ENCODE peak calls at places on chromosomes 3 and 15, in six cellular contexts. One of them, this sample, is unnamed.

GRCh38 chr3:185325946-185326791 is 36.8 kb upstream of the MAP3K13 start:
- DNase-seq in H9: no peak
- DNase-seq in IMR-90: no peak
- DNase-seq in H1: no peak
- DNase-seq in neuronal stem cell: no peak
- DNase-seq in trophoblast cell: no peak
- DNase-seq in this sample: no peak

GRCh38 chr3:195221876-195222617 is 48.9 kb downstream of the XXYLT1 start:
- DNase-seq in H1: no peak
- DNase-seq in neuronal stem cell: no peak
- DNase-seq in trophoblast cell: no peak
- DNase-seq in IMR-90: no peak
- DNase-seq in H9: no peak
- DNase-seq in this sample: no peak

GRCh38 chr3:14595561-14595960 is 55.4 kb upstream of the GRIP2 start:
- DNase-seq in neuronal stem cell: no peak
- DNase-seq in IMR-90: no peak
- DNase-seq in H9: no peak
- DNase-seq in trophoblast cell: no peak
- DNase-seq in H1: no peak
- DNase-seq in this sample: no peak

GRCh38 chr3:107752202-107752990 is 229.6 kb downstream of the BBX start:
- DNase-seq in trophoblast cell: peak; percentile 37
- DNase-seq in H1: no peak
- DNase-seq in IMR-90: peak; percentile 41
- DNase-seq in H9: peak; percentile 35
- DNase-seq in neuronal stem cell: no peak
- DNase-seq in this sample: peak; percentile 31

GRCh38 chr3:124995460-124995994 is 60.3 kb downstream of the HEG1 start:
- DNase-seq in neuronal stem cell: peak; percentile 57
- DNase-seq in H1: peak; percentile 29
- DNase-seq in trophoblast cell: peak; percentile 46
- DNase-seq in IMR-90: peak; percentile 48
- DNase-seq in H9: peak; percentile 71
- DNase-seq in this sample: peak; percentile 66

GRCh38 chr15:74857671-74858365 is 14.9 kb upstream of the ULK3 start:
- DNase-seq in H9: no peak
- DNase-seq in H1: no peak
- DNase-seq in trophoblast cell: no peak
- DNase-seq in neuronal stem cell: no peak
- DNase-seq in IMR-90: no peak
- DNase-seq in this sample: no peak

GRCh38 chr3:13543251-13543650 is 5.7 kb upstream of the FBLN2 start:
- DNase-seq in IMR-90: peak; percentile 87
- DNase-seq in H1: no peak
- DNase-seq in neuronal stem cell: no peak
- DNase-seq in H9: peak; percentile 39
- DNase-seq in trophoblast cell: peak; percentile 96
- DNase-seq in this sample: peak; percentile 94

GRCh38 chr3:158443632-158444031 is 127.4 kb upstream of the MLF1 start:
- DNase-seq in trophoblast cell: no peak
- DNase-seq in H9: no peak
- DNase-seq in IMR-90: no peak
- DNase-seq in neuronal stem cell: no peak
- DNase-seq in H1: no peak
- DNase-seq in this sample: no peak

GRCh38 chr15:100740105-100740504 is 137.7 kb downstream of the ASB7 start:
- DNase-seq in H9: no peak
- DNase-seq in trophoblast cell: no peak
- DNase-seq in neuronal stem cell: no peak
- DNase-seq in H1: no peak
- DNase-seq in IMR-90: peak; percentile 90
- DNase-seq in this sample: peak; percentile 81

GRCh38 chr3:89179355-89179997 is 72.1 kb downstream of the EPHA3 start:
- DNase-seq in IMR-90: no peak
- DNase-seq in trophoblast cell: no peak
- DNase-seq in neuronal stem cell: no peak
- DNase-seq in H9: no peak
- DNase-seq in H1: no peak
- DNase-seq in this sample: peak; percentile 18

GRCh38 chr3:36409862-36410261 is 29.6 kb downstream of the STAC start:
- DNase-seq in IMR-90: no peak
- DNase-seq in trophoblast cell: no peak
- DNase-seq in H9: no peak
- DNase-seq in neuronal stem cell: no peak
- DNase-seq in H1: no peak
- DNase-seq in this sample: no peak

GRCh38 chr15:44554934-44555723 is 18.2 kb downstream of the EIF3J start:
- DNase-seq in trophoblast cell: no peak
- DNase-seq in neuronal stem cell: no peak
- DNase-seq in H9: no peak
- DNase-seq in IMR-90: no peak
- DNase-seq in H1: no peak
- DNase-seq in this sample: no peak

GRCh38 chr3:10964537-10965167 is 27.9 kb upstream of the SLC6A1 start:
- DNase-seq in neuronal stem cell: peak; percentile 69
- DNase-seq in H1: no peak
- DNase-seq in IMR-90: peak; percentile 3
- DNase-seq in trophoblast cell: peak; percentile 31
- DNase-seq in H9: peak; percentile 53
- DNase-seq in this sample: no peak

GRCh38 chr3:11774296-11774877 is 72.3 kb downstream of the TAMM41 start:
- DNase-seq in IMR-90: peak; percentile 45
- DNase-seq in trophoblast cell: peak; percentile 92
- DNase-seq in H1: peak; percentile 36
- DNase-seq in H9: peak; percentile 85
- DNase-seq in neuronal stem cell: peak; percentile 32
- DNase-seq in this sample: peak; percentile 73

GRCh38 chr3:126361211-126361610 is 4.0 kb upstream of the KLF15 start:
- DNase-seq in IMR-90: no peak
- DNase-seq in trophoblast cell: no peak
- DNase-seq in H1: no peak
- DNase-seq in neuronal stem cell: no peak
- DNase-seq in H9: no peak
- DNase-seq in this sample: no peak

GRCh38 chr3:137065381-137065780 is 107.6 kb downstream of the IL20RB start:
- DNase-seq in H1: peak; percentile 39
- DNase-seq in H9: peak; percentile 46
- DNase-seq in neuronal stem cell: no peak
- DNase-seq in trophoblast cell: no peak
- DNase-seq in IMR-90: no peak
- DNase-seq in this sample: no peak

GRCh38 chr3:108899530-108899929 is 54.1 kb downstream of the GUCA1C start:
- DNase-seq in IMR-90: no peak
- DNase-seq in neuronal stem cell: no peak
- DNase-seq in H1: no peak
- DNase-seq in trophoblast cell: no peak
- DNase-seq in H9: no peak
- DNase-seq in this sample: no peak

GRCh38 chr15:88454231-88454630 is 13.0 kb downstream of the MRPL46 start:
- DNase-seq in IMR-90: peak; percentile 39
- DNase-seq in H9: no peak
- DNase-seq in neuronal stem cell: no peak
- DNase-seq in trophoblast cell: no peak
- DNase-seq in H1: no peak
- DNase-seq in this sample: peak; percentile 5

GRCh38 chr3:153313307-153313945 is 151.4 kb downstream of the RAP2B start:
- DNase-seq in neuronal stem cell: no peak
- DNase-seq in H1: no peak
- DNase-seq in H9: no peak
- DNase-seq in IMR-90: peak; percentile 32
- DNase-seq in trophoblast cell: peak; percentile 16
- DNase-seq in this sample: peak; percentile 37

GRCh38 chr3:172218350-172219323 is 179.3 kb downstream of the FNDC3B start:
- DNase-seq in H1: no peak
- DNase-seq in trophoblast cell: peak; percentile 49
- DNase-seq in H9: no peak
- DNase-seq in neuronal stem cell: no peak
- DNase-seq in IMR-90: peak; percentile 29
- DNase-seq in this sample: peak; percentile 68

GRCh38 chr3:163018664-163019063 is 1522.1 kb downstream of the OTOL1 start:
- DNase-seq in neuronal stem cell: no peak
- DNase-seq in H1: no peak
- DNase-seq in H9: no peak
- DNase-seq in trophoblast cell: no peak
- DNase-seq in IMR-90: no peak
- DNase-seq in this sample: no peak

GRCh38 chr15:89482139-89482538 is 14.2 kb downstream of the RHCG start:
- DNase-seq in neuronal stem cell: no peak
- DNase-seq in IMR-90: no peak
- DNase-seq in H9: no peak
- DNase-seq in trophoblast cell: no peak
- DNase-seq in H1: no peak
- DNase-seq in this sample: no peak

GRCh38 chr15:76325704-76326103 is 10.9 kb upstream of the ISL2 start:
- DNase-seq in H1: no peak
- DNase-seq in neuronal stem cell: no peak
- DNase-seq in H9: no peak
- DNase-seq in IMR-90: no peak
- DNase-seq in trophoblast cell: no peak
- DNase-seq in this sample: no peak

GRCh38 chr15:92806763-92807162 is 93.4 kb upstream of the CHD2 start:
- DNase-seq in trophoblast cell: no peak
- DNase-seq in H9: no peak
- DNase-seq in H1: no peak
- DNase-seq in IMR-90: no peak
- DNase-seq in neuronal stem cell: no peak
- DNase-seq in this sample: no peak

GRCh38 chr15:92809064-92809879 is 90.9 kb upstream of the CHD2 start:
- DNase-seq in H1: peak; percentile 97
- DNase-seq in H9: peak; percentile 98
- DNase-seq in IMR-90: peak; percentile 96
- DNase-seq in trophoblast cell: peak; percentile 99
- DNase-seq in neuronal stem cell: peak; percentile 98
- DNase-seq in this sample: peak; percentile 95

GRCh38 chr15:92807971-92808571 is 92.1 kb upstream of the CHD2 start:
- DNase-seq in trophoblast cell: peak; percentile 77
- DNase-seq in neuronal stem cell: no peak
- DNase-seq in IMR-90: no peak
- DNase-seq in H1: no peak
- DNase-seq in H9: no peak
- DNase-seq in this sample: peak; percentile 51

GRCh38 chr15:92809880-92810361 is 90.2 kb upstream of the CHD2 start:
- DNase-seq in H1: no peak
- DNase-seq in H9: no peak
- DNase-seq in trophoblast cell: peak; percentile 55
- DNase-seq in neuronal stem cell: no peak
- DNase-seq in IMR-90: peak; percentile 68
- DNase-seq in this sample: peak; percentile 74

GRCh38 chr15:92808611-92809063 is 91.5 kb upstream of the CHD2 start:
- DNase-seq in IMR-90: peak; percentile 43
- DNase-seq in H1: no peak
- DNase-seq in neuronal stem cell: no peak
- DNase-seq in H9: no peak
- DNase-seq in trophoblast cell: peak; percentile 72
- DNase-seq in this sample: peak; percentile 68
- H2BK120ac ChIP-seq in IMR-90: peak overlapping the region; percentile 84
- H2BK120ac ChIP-seq in H1: no peak overlapping the region
- H2BK120ac ChIP-seq in neuronal stem cell: no peak overlapping the region
- H2BK120ac ChIP-seq in H9: no peak overlapping the region
- H2BK120ac ChIP-seq in trophoblast cell: peak overlapping the region; percentile 97
- H2BK120ac ChIP-seq in this sample: peak overlapping the region; percentile 99

GRCh38 chr3:160224256-160224655 is 966 bp upstream of the C3orf80 start:
- DNase-seq in trophoblast cell: no peak
- DNase-seq in H1: no peak
- DNase-seq in neuronal stem cell: peak; percentile 11
- DNase-seq in H9: peak; percentile 38
- DNase-seq in IMR-90: no peak
- DNase-seq in this sample: no peak
- H3K14ac ChIP-seq in trophoblast cell: no peak overlapping the region
- H3K14ac ChIP-seq in H1: no peak overlapping the region
- H3K14ac ChIP-seq in neuronal stem cell: no peak overlapping the region
- H3K14ac ChIP-seq in H9: no peak overlapping the region
- H3K14ac ChIP-seq in IMR-90: no peak overlapping the region
- H3K14ac ChIP-seq in this sample: no peak overlapping the region

DNA sequence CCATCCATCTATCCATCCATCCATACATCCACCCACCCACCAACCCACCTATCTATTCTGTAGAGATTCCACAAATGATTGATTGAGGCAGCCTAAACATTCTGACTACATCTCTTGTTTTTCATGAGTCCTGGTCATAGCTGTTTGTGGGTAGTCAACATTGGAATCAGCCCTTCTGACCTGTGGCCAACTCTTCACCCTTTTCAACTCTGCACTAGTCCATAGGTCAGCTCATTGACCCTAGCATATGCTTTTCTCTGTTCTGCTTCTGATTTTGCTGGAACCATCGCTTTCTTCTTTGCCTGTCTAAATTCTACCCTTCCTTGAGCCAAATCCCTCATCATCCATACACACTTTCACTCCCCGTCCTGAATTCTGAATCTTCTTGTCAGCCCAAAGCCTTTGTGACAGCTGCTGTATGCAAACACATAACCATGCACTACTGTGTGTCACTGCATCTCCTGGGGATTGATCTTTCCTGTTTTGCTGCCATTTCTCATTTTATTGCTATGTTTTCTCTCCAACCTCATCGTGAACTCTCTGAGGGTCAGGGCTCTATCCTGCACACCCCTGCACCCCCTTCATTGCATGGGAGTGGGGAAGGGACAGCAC is 16.8 kb upstream of the KCTD6 start:
- DNase-seq in H1: no peak
- DNase-seq in IMR-90: no peak
- DNase-seq in neuronal stem cell: no peak
- DNase-seq in H9: no peak
- DNase-seq in trophoblast cell: no peak
- DNase-seq in this sample: no peak
- H2AFZ ChIP-seq in H1: no peak overlapping the region
- H2AFZ ChIP-seq in IMR-90: no peak overlapping the region
- H2AFZ ChIP-seq in neuronal stem cell: no peak overlapping the region
- H2AFZ ChIP-seq in H9: no peak overlapping the region
- H2AFZ ChIP-seq in trophoblast cell: no peak overlapping the region
- H2AFZ ChIP-seq in this sample: no peak overlapping the region

DNA sequence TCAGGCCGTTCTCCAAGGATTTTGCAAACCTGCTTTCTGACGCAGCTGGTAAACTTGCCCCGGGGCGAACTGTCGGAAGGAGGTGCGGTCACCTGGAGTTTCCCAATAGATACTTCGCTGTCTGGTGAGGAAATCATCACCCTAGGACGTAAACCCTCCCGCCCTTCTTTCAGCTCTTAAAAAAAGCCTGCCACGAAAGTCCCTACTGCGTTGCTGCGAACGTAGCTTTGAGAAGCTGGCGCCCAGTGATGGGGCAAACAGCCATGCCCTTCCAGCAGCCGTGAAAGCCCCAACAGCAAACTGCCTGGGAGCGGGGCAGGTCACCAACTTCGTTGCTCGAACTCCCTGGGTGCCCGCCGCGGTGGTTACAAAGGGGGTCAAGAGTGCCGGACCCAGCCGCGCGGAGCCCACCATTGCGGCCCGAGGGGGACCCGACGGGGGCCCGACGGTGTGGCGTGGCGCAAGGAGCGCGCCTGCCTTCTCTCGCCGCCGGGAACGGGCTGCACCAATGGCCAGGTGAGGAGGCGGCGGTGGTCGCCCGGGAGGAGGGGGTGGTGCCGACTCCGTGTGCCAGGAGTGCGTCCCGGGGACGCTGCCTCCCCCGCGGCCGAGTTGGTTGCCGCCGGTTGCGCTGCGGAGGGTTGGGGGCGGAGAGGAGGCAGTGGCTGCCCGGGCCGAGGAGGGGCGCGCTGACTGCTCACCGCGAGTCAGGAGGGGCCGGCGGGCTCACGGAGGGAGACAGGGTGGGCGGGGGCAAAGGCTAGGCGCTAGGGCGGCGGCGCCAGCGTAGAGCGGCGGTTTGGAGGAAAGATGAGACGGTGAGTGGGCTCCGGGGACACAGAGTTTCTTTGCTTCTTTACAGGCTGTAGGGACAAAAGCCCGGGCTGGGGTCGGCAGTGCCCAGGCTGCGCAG is at the start of gene PHLDB2:
- DNase-seq in H9: peak; percentile 92
- DNase-seq in H1: no peak
- DNase-seq in IMR-90: peak; percentile 67
- DNase-seq in neuronal stem cell: peak; percentile 85
- DNase-seq in trophoblast cell: peak; percentile 99
- DNase-seq in this sample: peak; percentile 82
- H2BK120ac ChIP-seq in H9: no peak within 1 kb of the TSS
- H2BK120ac ChIP-seq in H1: peak within 1 kb of the TSS; percentile 43
- H2BK120ac ChIP-seq in IMR-90: peak within 1 kb of the TSS; percentile 94
- H2BK120ac ChIP-seq in neuronal stem cell: peak within 1 kb of the TSS; percentile 35
- H2BK120ac ChIP-seq in trophoblast cell: peak within 1 kb of the TSS; percentile 98
- H2BK120ac ChIP-seq in this sample: peak within 1 kb of the TSS; percentile 97

This sample was measured in mesenchymal stem cell.